ENCODE peak calls at places on chromosomes 4 and X, in eight cellular contexts. One of them, this sample, is unnamed. For H3K4me1, the result is how much of the 10 kb centered on the place peaks cover.

GRCh38 chr4:16043820-16044554 is 39.8 kb downstream of the PROM1 start:
- DNase-seq in thoracic aorta: no peak
- DNase-seq in SK-N-SH: no peak
- DNase-seq in lung: no peak
- DNase-seq in uterus: peak
- DNase-seq in fibroblast of lung: no peak
- DNase-seq in psoas muscle: no peak
- DNase-seq in endothelial cell of umbilical vein: no peak
- DNase-seq in this sample: no peak

GRCh38 chr4:153223418-153223792 is 19.2 kb downstream of the TRIM2 start:
- DNase-seq in psoas muscle: no peak
- DNase-seq in lung: no peak
- DNase-seq in fibroblast of lung: peak
- DNase-seq in endothelial cell of umbilical vein: no peak
- DNase-seq in uterus: no peak
- DNase-seq in SK-N-SH: peak
- DNase-seq in thoracic aorta: no peak
- DNase-seq in this sample: no peak

GRCh38 chr4:146407669-146408084 is 114.1 kb downstream of the SLC10A7 start:
- DNase-seq in psoas muscle: no peak
- DNase-seq in lung: no peak
- DNase-seq in fibroblast of lung: peak
- DNase-seq in SK-N-SH: no peak
- DNase-seq in uterus: no peak
- DNase-seq in endothelial cell of umbilical vein: peak
- DNase-seq in thoracic aorta: no peak
- DNase-seq in this sample: no peak

GRCh38 chr4:19051751-19052296 is 1030.3 kb upstream of the LCORL start:
- DNase-seq in lung: no peak
- DNase-seq in thoracic aorta: no peak
- DNase-seq in uterus: no peak
- DNase-seq in fibroblast of lung: no peak
- DNase-seq in SK-N-SH: no peak
- DNase-seq in psoas muscle: no peak
- DNase-seq in endothelial cell of umbilical vein: peak
- DNase-seq in this sample: no peak

GRCh38 chr4:7398788-7399432 is 35.8 kb downstream of the PSAPL1 start:
- DNase-seq in endothelial cell of umbilical vein: no peak
- DNase-seq in SK-N-SH: no peak
- DNase-seq in psoas muscle: no peak
- DNase-seq in thoracic aorta: no peak
- DNase-seq in fibroblast of lung: no peak
- DNase-seq in lung: no peak
- DNase-seq in uterus: no peak
- DNase-seq in this sample: no peak

GRCh38 chr4:107858158-107858742 is 33.5 kb downstream of the SGMS2 start:
- DNase-seq in fibroblast of lung: no peak
- DNase-seq in SK-N-SH: no peak
- DNase-seq in psoas muscle: no peak
- DNase-seq in lung: no peak
- DNase-seq in thoracic aorta: no peak
- DNase-seq in uterus: no peak
- DNase-seq in endothelial cell of umbilical vein: no peak
- DNase-seq in this sample: no peak

GRCh38 chr4:40923326-40924095 is 173.8 kb downstream of the NSUN7 start:
- DNase-seq in endothelial cell of umbilical vein: peak
- DNase-seq in fibroblast of lung: no peak
- DNase-seq in lung: no peak
- DNase-seq in thoracic aorta: peak
- DNase-seq in psoas muscle: no peak
- DNase-seq in uterus: no peak
- DNase-seq in SK-N-SH: no peak
- DNase-seq in this sample: no peak

GRCh38 chr4:82560853-82561744 is 689 bp downstream of the TMEM150C start:
- DNase-seq in uterus: no peak
- DNase-seq in psoas muscle: peak
- DNase-seq in SK-N-SH: no peak
- DNase-seq in endothelial cell of umbilical vein: peak
- DNase-seq in fibroblast of lung: no peak
- DNase-seq in lung: no peak
- DNase-seq in thoracic aorta: no peak
- DNase-seq in this sample: peak

GRCh38 chr4:66404149-66404548 is 733.9 kb upstream of the EPHA5 start:
- DNase-seq in SK-N-SH: no peak
- DNase-seq in thoracic aorta: no peak
- DNase-seq in psoas muscle: no peak
- DNase-seq in fibroblast of lung: no peak
- DNase-seq in endothelial cell of umbilical vein: no peak
- DNase-seq in lung: no peak
- DNase-seq in uterus: no peak
- DNase-seq in this sample: no peak

GRCh38 chrX:19535481-19535880 is 20.2 kb upstream of the MAP3K15 start:
- DNase-seq in lung: no peak
- DNase-seq in uterus: no peak
- DNase-seq in fibroblast of lung: peak
- DNase-seq in SK-N-SH: peak
- DNase-seq in thoracic aorta: no peak
- DNase-seq in psoas muscle: no peak
- DNase-seq in endothelial cell of umbilical vein: no peak
- DNase-seq in this sample: no peak

GRCh38 chrX:20515841-20516461 is 249.2 kb upstream of the RPS6KA3 start:
- DNase-seq in thoracic aorta: no peak
- DNase-seq in endothelial cell of umbilical vein: peak
- DNase-seq in fibroblast of lung: peak
- DNase-seq in uterus: no peak
- DNase-seq in psoas muscle: no peak
- DNase-seq in SK-N-SH: no peak
- DNase-seq in lung: no peak
- DNase-seq in this sample: no peak

GRCh38 chr4:156829194-156829593 is 142.4 kb downstream of the PDGFC start:
- DNase-seq in fibroblast of lung: peak
- DNase-seq in thoracic aorta: no peak
- DNase-seq in psoas muscle: no peak
- DNase-seq in SK-N-SH: no peak
- DNase-seq in lung: no peak
- DNase-seq in uterus: peak
- DNase-seq in endothelial cell of umbilical vein: peak
- DNase-seq in this sample: no peak
- H3K4me3 ChIP-seq in fibroblast of lung: no peak
- H3K4me3 ChIP-seq in thoracic aorta: peak
- H3K4me3 ChIP-seq in psoas muscle: peak
- H3K4me3 ChIP-seq in SK-N-SH: peak
- H3K4me3 ChIP-seq in lung: no peak
- H3K4me3 ChIP-seq in uterus: no peak
- H3K4me3 ChIP-seq in endothelial cell of umbilical vein: no peak
- H3K4me3 ChIP-seq in this sample: no peak

GRCh38 chr4:1716065-1716945 is 4.2 kb upstream of the SLBP start:
- DNase-seq in endothelial cell of umbilical vein: no peak
- DNase-seq in SK-N-SH: peak
- DNase-seq in fibroblast of lung: no peak
- DNase-seq in thoracic aorta: no peak
- DNase-seq in lung: no peak
- DNase-seq in uterus: no peak
- DNase-seq in psoas muscle: no peak
- DNase-seq in this sample: no peak

GRCh38 chr4:1712216-1713002 is at the start of gene SLBP:
- DNase-seq in lung: peak
- DNase-seq in uterus: peak
- DNase-seq in thoracic aorta: peak
- DNase-seq in fibroblast of lung: peak
- DNase-seq in endothelial cell of umbilical vein: peak
- DNase-seq in psoas muscle: peak
- DNase-seq in SK-N-SH: peak
- DNase-seq in this sample: peak

GRCh38 chr4:1713003-1713397 is 881 bp upstream of the SLBP start:
- DNase-seq in uterus: no peak
- DNase-seq in fibroblast of lung: no peak
- DNase-seq in endothelial cell of umbilical vein: no peak
- DNase-seq in SK-N-SH: no peak
- DNase-seq in psoas muscle: no peak
- DNase-seq in lung: no peak
- DNase-seq in thoracic aorta: no peak
- DNase-seq in this sample: no peak

GRCh38 chr4:1715002-1715761 is 3.1 kb upstream of the SLBP start:
- DNase-seq in endothelial cell of umbilical vein: no peak
- DNase-seq in fibroblast of lung: no peak
- DNase-seq in thoracic aorta: no peak
- DNase-seq in psoas muscle: no peak
- DNase-seq in SK-N-SH: no peak
- DNase-seq in lung: no peak
- DNase-seq in uterus: no peak
- DNase-seq in this sample: no peak

GRCh38 chr4:1714303-1715001 is 2.3 kb upstream of the SLBP start:
- DNase-seq in thoracic aorta: no peak
- DNase-seq in psoas muscle: no peak
- DNase-seq in lung: no peak
- DNase-seq in SK-N-SH: no peak
- DNase-seq in endothelial cell of umbilical vein: no peak
- DNase-seq in fibroblast of lung: no peak
- DNase-seq in uterus: no peak
- DNase-seq in this sample: no peak
- H3K4me1 ChIP-seq in thoracic aorta: under half
- H3K4me1 ChIP-seq in psoas muscle: under half
- H3K4me1 ChIP-seq in lung: under half
- H3K4me1 ChIP-seq in SK-N-SH: under half
- H3K4me1 ChIP-seq in endothelial cell of umbilical vein: under half
- H3K4me1 ChIP-seq in fibroblast of lung: under half
- H3K4me1 ChIP-seq in uterus: under half
- H3K4me1 ChIP-seq in this sample: under half

GRCh38 chr4:185382754-185383153 is 13.0 kb downstream of the LRP2BP start:
- DNase-seq in thoracic aorta: no peak
- DNase-seq in lung: no peak
- DNase-seq in fibroblast of lung: no peak
- DNase-seq in psoas muscle: no peak
- DNase-seq in endothelial cell of umbilical vein: no peak
- DNase-seq in SK-N-SH: no peak
- DNase-seq in uterus: no peak
- DNase-seq in this sample: no peak

GRCh38 chr4:185381794-185382193 is 13.9 kb downstream of the LRP2BP start:
- DNase-seq in SK-N-SH: no peak
- DNase-seq in fibroblast of lung: peak
- DNase-seq in thoracic aorta: no peak
- DNase-seq in endothelial cell of umbilical vein: no peak
- DNase-seq in lung: no peak
- DNase-seq in uterus: no peak
- DNase-seq in psoas muscle: no peak
- DNase-seq in this sample: no peak

GRCh38 chr4:185384061-185384460 is 11.7 kb downstream of the LRP2BP start:
- DNase-seq in endothelial cell of umbilical vein: no peak
- DNase-seq in fibroblast of lung: no peak
- DNase-seq in thoracic aorta: no peak
- DNase-seq in psoas muscle: no peak
- DNase-seq in SK-N-SH: no peak
- DNase-seq in lung: no peak
- DNase-seq in uterus: no peak
- DNase-seq in this sample: no peak

GRCh38 chr4:185384877-185385465 is 10.8 kb downstream of the LRP2BP start:
- DNase-seq in endothelial cell of umbilical vein: peak
- DNase-seq in psoas muscle: no peak
- DNase-seq in lung: no peak
- DNase-seq in thoracic aorta: no peak
- DNase-seq in fibroblast of lung: peak
- DNase-seq in uterus: no peak
- DNase-seq in SK-N-SH: no peak
- DNase-seq in this sample: no peak

GRCh38 chr4:185383451-185383850 is 12.3 kb downstream of the LRP2BP start:
- DNase-seq in lung: peak
- DNase-seq in psoas muscle: no peak
- DNase-seq in fibroblast of lung: no peak
- DNase-seq in uterus: no peak
- DNase-seq in endothelial cell of umbilical vein: no peak
- DNase-seq in SK-N-SH: no peak
- DNase-seq in thoracic aorta: no peak
- DNase-seq in this sample: no peak
- TF ChIP-seq CTCF in lung: no peak
- TF ChIP-seq CTCF in psoas muscle: no peak
- TF ChIP-seq CTCF in fibroblast of lung: no peak
- TF ChIP-seq CTCF in uterus: no peak
- TF ChIP-seq CTCF in endothelial cell of umbilical vein: no peak
- TF ChIP-seq CTCF in SK-N-SH: no peak
- TF ChIP-seq CTCF in thoracic aorta: no peak
- TF ChIP-seq CTCF in this sample: no peak

GRCh38 chrX:78747471-78747870 is at the start of gene LPAR4:
- DNase-seq in uterus: no peak
- DNase-seq in fibroblast of lung: peak
- DNase-seq in thoracic aorta: no peak
- DNase-seq in SK-N-SH: no peak
- DNase-seq in lung: no peak
- DNase-seq in psoas muscle: no peak
- DNase-seq in endothelial cell of umbilical vein: peak
- DNase-seq in this sample: peak
- H3K4me3 ChIP-seq in uterus: peak
- H3K4me3 ChIP-seq in fibroblast of lung: peak
- H3K4me3 ChIP-seq in thoracic aorta: peak
- H3K4me3 ChIP-seq in SK-N-SH: peak
- H3K4me3 ChIP-seq in lung: no peak
- H3K4me3 ChIP-seq in psoas muscle: no peak
- H3K4me3 ChIP-seq in endothelial cell of umbilical vein: no peak
- H3K4me3 ChIP-seq in this sample: peak

DNA sequence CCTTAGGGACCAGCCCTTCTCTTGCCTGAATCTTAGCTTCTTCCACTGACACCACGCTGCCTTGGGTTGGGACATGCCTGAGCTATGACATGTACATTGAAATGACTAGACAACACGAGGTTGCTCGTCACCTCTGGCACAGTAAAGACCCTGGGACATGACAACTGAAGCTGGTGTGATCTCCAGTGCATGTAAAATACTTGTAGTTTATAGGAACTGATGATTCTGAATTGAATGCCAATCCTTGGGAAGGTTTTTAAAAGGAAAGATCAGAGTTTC is 100.7 kb upstream of the PGRMC2 start:
- DNase-seq in SK-N-SH: no peak
- DNase-seq in uterus: no peak
- DNase-seq in endothelial cell of umbilical vein: no peak
- DNase-seq in lung: no peak
- DNase-seq in thoracic aorta: no peak
- DNase-seq in fibroblast of lung: no peak
- DNase-seq in psoas muscle: no peak
- DNase-seq in this sample: no peak
- H3K4me1 ChIP-seq in SK-N-SH: under half
- H3K4me1 ChIP-seq in uterus: under half
- H3K4me1 ChIP-seq in endothelial cell of umbilical vein: under half
- H3K4me1 ChIP-seq in lung: under half
- H3K4me1 ChIP-seq in thoracic aorta: under half
- H3K4me1 ChIP-seq in fibroblast of lung: under half
- H3K4me1 ChIP-seq in psoas muscle: half or more
- H3K4me1 ChIP-seq in this sample: under half

GRCh38 chrX:121405826-121406225 is 358.4 kb downstream of the GLUD2 start:
- DNase-seq in uterus: no peak
- DNase-seq in thoracic aorta: no peak
- DNase-seq in fibroblast of lung: no peak
- DNase-seq in endothelial cell of umbilical vein: no peak
- DNase-seq in lung: no peak
- DNase-seq in SK-N-SH: no peak
- DNase-seq in psoas muscle: no peak
- DNase-seq in this sample: no peak

GRCh38 chrX:121407627-121408026 is 360.2 kb downstream of the GLUD2 start:
- DNase-seq in SK-N-SH: no peak
- DNase-seq in thoracic aorta: no peak
- DNase-seq in psoas muscle: no peak
- DNase-seq in lung: no peak
- DNase-seq in uterus: no peak
- DNase-seq in endothelial cell of umbilical vein: no peak
- DNase-seq in fibroblast of lung: no peak
- DNase-seq in this sample: no peak
- TF ChIP-seq CTCF in SK-N-SH: no peak
- TF ChIP-seq CTCF in thoracic aorta: no peak
- TF ChIP-seq CTCF in psoas muscle: no peak
- TF ChIP-seq CTCF in lung: no peak
- TF ChIP-seq CTCF in uterus: no peak
- TF ChIP-seq CTCF in endothelial cell of umbilical vein: no peak
- TF ChIP-seq CTCF in fibroblast of lung: no peak
- TF ChIP-seq CTCF in this sample: no peak